ENCODE peak calls at places on chromosome 16, in eight cellular contexts. J is left ventricle myocardium inferior; K is HepG2; T is mesendoderm; F is stimulated activated CD4-positive, alpha-beta T cell treated with anti-CD3 and anti-CD28 coated beads, Interleukin-4, amount 100 ng/mL, for 24 hours; O is GM12892; Q is frontal cortex; G is EH. V is an unnamed sample.

GRCh38 chr16:20409398-20410152 is at the start of gene ACSM5:
- DNase-seq in J (peak), G (peak), F (no peak), T (peak), K (peak), Q (no peak), O (peak), V (no peak)

GRCh38 chr16:31375231-31375630 is 17.9 kb upstream of the ITGAD start:
- DNase-seq in Q (no peak), T (no peak), G (no peak), F (no peak), J (no peak), K (no peak), O (no peak), V (no peak)

GRCh38 chr16:56577300-56577625 is 12.1 kb upstream of the MT3 start:
- DNase-seq in K (no peak), F (no peak), J (no peak), T (no peak), O (no peak), G (no peak), Q (no peak), V (no peak)

GRCh38 chr16:77922355-77922754 is 100.0 kb upstream of the CLEC3A start:
- DNase-seq in G (no peak), O (no peak), K (no peak), J (no peak), T (no peak), Q (no peak), F (no peak), V (no peak)

GRCh38 chr16:82157836-82158235 is 12.2 kb downstream of the MPHOSPH6 start:
- DNase-seq in K (no peak), Q (no peak), T (no peak), O (no peak), G (peak), F (no peak), J (no peak), V (peak)

GRCh38 chr16:80117731-80118130 is 423.1 kb upstream of the DYNLRB2 start:
- DNase-seq in Q (no peak), J (no peak), F (no peak), O (no peak), K (no peak), T (no peak), G (no peak), V (no peak)

GRCh38 chr16:58057126-58057525 is 31.6 kb downstream of the MMP15 start:
- DNase-seq in F (no peak), T (no peak), K (no peak), J (no peak), G (no peak), Q (no peak), O (no peak), V (no peak)

GRCh38 chr16:11677451-11677951 is 9.2 kb downstream of the SNN start:
- DNase-seq in Q (no peak), K (no peak), F (no peak), T (no peak), O (no peak), J (no peak), G (peak), V (peak)

GRCh38 chr16:57781741-57782606 is 20.3 kb downstream of the KIFC3 start:
- DNase-seq in F (no peak), G (peak), O (no peak), Q (no peak), J (no peak), T (no peak), K (peak), V (peak)

GRCh38 chr16:58063377-58064076 is 38.0 kb downstream of the MMP15 start:
- DNase-seq in T (no peak), Q (no peak), O (no peak), K (no peak), F (no peak), J (no peak), G (no peak), V (peak)

GRCh38 chr16:46688101-46688656 is 799 bp downstream of the VPS35 start:
- DNase-seq in G (peak), F (no peak), O (peak), Q (no peak), J (peak), T (no peak), K (no peak), V (no peak)

GRCh38 chr16:89924925-89925307 is 1.8 kb downstream of the TUBB3 start:
- DNase-seq in J (no peak), T (no peak), F (no peak), O (no peak), Q (no peak), G (no peak), K (no peak), V (no peak)

GRCh38 chr16:67174706-67175231 is 4.4 kb downstream of the NOL3 start:
- DNase-seq in T (no peak), K (no peak), Q (no peak), F (no peak), G (no peak), J (no peak), O (no peak), V (no peak)

GRCh38 chr16:57601801-57602478 is 26.5 kb upstream of the ADGRG1 start:
- DNase-seq in O (no peak), G (no peak), J (no peak), Q (no peak), K (no peak), T (no peak), F (peak), V (no peak)

GRCh38 chr16:31868701-31869167 is 4.9 kb upstream of the ZNF267 start:
- DNase-seq in F (peak), Q (peak), T (peak), G (peak), J (peak), K (peak), O (no peak), V (peak)

GRCh38 chr16:11676799-11677198 is 8.5 kb downstream of the SNN start:
- DNase-seq in K (no peak), O (no peak), J (no peak), F (no peak), Q (no peak), T (no peak), G (no peak), V (no peak)

GRCh38 chr16:51845586-51845985 is 694.5 kb upstream of the SALL1 start:
- DNase-seq in K (no peak), J (no peak), Q (no peak), G (no peak), T (no peak), F (no peak), O (no peak), V (no peak)

GRCh38 chr16:2785101-2785991 is 2.0 kb downstream of the PRSS33 start:
- DNase-seq in F (peak), G (no peak), J (no peak), Q (no peak), O (no peak), T (no peak), K (no peak), V (no peak)

GRCh38 chr16:30609002-30609927 is 924 bp downstream of the ZNF689 start:
- DNase-seq in O (peak), F (peak), T (peak), J (peak), G (peak), K (no peak), Q (peak), V (peak)

GRCh38 chr16:64780445-64780844 is 341.4 kb downstream of the CDH11 start:
- DNase-seq in J (no peak), G (no peak), Q (no peak), F (no peak), T (no peak), K (no peak), O (no peak), V (no peak)

GRCh38 chr16:3317315-3317999 is 12.2 kb downstream of the ZNF75A start:
- DNase-seq in K (no peak), Q (no peak), O (no peak), J (no peak), T (peak), F (no peak), G (peak), V (peak)

GRCh38 chr16:2776500-2777139 is 460 bp downstream of the ELOB start:
- DNase-seq in T (peak), J (no peak), F (peak), O (no peak), G (peak), K (no peak), Q (no peak), V (peak)

GRCh38 chr16:77143364-77143763 is 47.6 kb upstream of the MON1B start:
- DNase-seq in G (no peak), T (no peak), Q (no peak), J (no peak), K (no peak), F (no peak), O (no peak), V (peak)

GRCh38 chr16:87723224-87723619 is 42.6 kb downstream of the KLHDC4 start:
- DNase-seq in T (no peak), K (no peak), Q (peak), O (no peak), F (no peak), G (peak), J (peak), V (peak)

GRCh38 chr16:27639588-27640276 is 89.8 kb downstream of the KATNIP start:
- DNase-seq in K (peak), J (no peak), O (peak), T (peak), F (peak), Q (peak), G (peak), V (peak)

GRCh38 chr16:52964290-52964689 is 88.4 kb downstream of the CHD9NB start:
- DNase-seq in K (no peak), O (no peak), F (no peak), T (peak), J (no peak), G (peak), Q (no peak), V (no peak)

GRCh38 chr16:22001591-22001990 is 675 bp upstream of the PDZD9 start:
- DNase-seq in Q (no peak), J (no peak), T (no peak), K (no peak), O (no peak), F (no peak), G (peak), V (peak)

GRCh38 chr16:88007321-88007731 is 56.1 kb downstream of the BANP start:
- DNase-seq in J (no peak), F (no peak), K (no peak), T (no peak), G (no peak), O (no peak), Q (no peak), V (no peak)

GRCh38 chr16:24111903-24112302 is 144.2 kb upstream of the CACNG3 start:
- DNase-seq in G (no peak), F (no peak), Q (no peak), T (no peak), J (no peak), O (no peak), K (no peak), V (no peak)

GRCh38 chr16:65122974-65123845 is 1.3 kb upstream of the CDH11 start:
- DNase-seq in Q (peak), J (peak), F (no peak), G (peak), T (peak), K (no peak), O (no peak), V (peak)

GRCh38 chr16:11836653-11837244 is 14.6 kb downstream of the RSL1D1 start:
- DNase-seq in F (no peak), K (no peak), O (no peak), G (peak), T (peak), J (no peak), Q (no peak), V (peak)

GRCh38 chr16:29738514-29738913 is 7.3 kb downstream of the C16orf54 start:
- DNase-seq in K (no peak), J (no peak), Q (no peak), G (no peak), F (peak), O (peak), T (no peak), V (no peak)

GRCh38 chr16:28845173-28846079 is 722 bp downstream of the TUFM start:
- DNase-seq in K (peak), F (peak), G (peak), T (peak), Q (no peak), O (no peak), J (no peak), V (peak)

GRCh38 chr16:50316102-50316847 is 49.9 kb downstream of the ADCY7 start:
- DNase-seq in F (peak), Q (no peak), O (no peak), G (no peak), T (no peak), J (no peak), K (no peak), V (no peak)

GRCh38 chr16:74073471-74073870 is 223.1 kb upstream of the PSMD7 start:
- DNase-seq in O (no peak), T (no peak), Q (no peak), J (no peak), F (no peak), G (no peak), K (no peak), V (no peak)

V was measured in mesenchymal stem cell.